ENCODE peak calls at places on chromosomes 6 and 20, in seven cellular contexts. F is K562, W is H1, D is SK-N-SH, K is GM12878, Q is HepG2, E is HCT116. H is an unnamed sample.

GRCh38 chr6:14518515-14519217 is 401.1 kb downstream of the CD83 start:
- DNase-seq in K (no peak), F (no peak), E (no peak), W (no peak), D (peak), Q (no peak), H (no peak)

GRCh38 chr20:50279988-50280850 is 89.6 kb downstream of the CEBPB start:
- DNase-seq in Q (no peak), F (no peak), D (no peak), W (no peak), E (no peak), K (no peak), H (no peak)

GRCh38 chr6:1842334-1842733 is 232.6 kb downstream of the FOXC1 start:
- DNase-seq in E (no peak), Q (no peak), D (no peak), F (no peak), K (no peak), W (no peak), H (no peak)

GRCh38 chr20:53981752-53982437 is 88.5 kb downstream of the BCAS1 start:
- DNase-seq in F (no peak), D (no peak), E (no peak), W (no peak), K (no peak), Q (no peak), H (no peak)

GRCh38 chr6:31114970-31115849 is 610 bp downstream of the PSORS1C1 start:
- DNase-seq in D (no peak), K (no peak), Q (peak), F (no peak), E (peak), W (no peak), H (peak)

GRCh38 chr20:63082308-63082938 is 75.7 kb upstream of the BHLHE23 start:
- DNase-seq in K (no peak), E (no peak), W (peak), Q (peak), F (peak), D (no peak), H (no peak)

GRCh38 chr6:137702791-137703424 is 164.2 kb upstream of the TNFAIP3 start:
- DNase-seq in K (no peak), Q (no peak), E (no peak), W (no peak), D (no peak), F (no peak), H (no peak)

GRCh38 chr6:91864911-91865310 is 1278.0 kb upstream of the MAP3K7 start:
- DNase-seq in K (no peak), E (no peak), D (no peak), F (no peak), Q (no peak), W (no peak), H (no peak)

GRCh38 chr6:7488494-7488893 is 53.0 kb upstream of the DSP start:
- DNase-seq in F (no peak), D (no peak), E (no peak), W (no peak), K (no peak), Q (no peak), H (no peak)

GRCh38 chr20:35621560-35621946 is 5.9 kb downstream of the SPAG4 start:
- DNase-seq in D (no peak), F (no peak), K (no peak), W (no peak), Q (no peak), E (no peak), H (no peak)
- TF ChIP-seq CTCF in D (peak), F (no peak), K (no peak), W (no peak), Q (no peak), E (no peak), H (no peak)

GRCh38 chr20:45410887-45411286 is 2.8 kb downstream of the DBNDD2 start:
- DNase-seq in K (no peak), D (no peak), Q (no peak), W (no peak), E (no peak), F (no peak), H (no peak)
- TF ChIP-seq POLR2AphosphoS5 in K (no peak), D (no peak), Q (no peak), W (no peak), E (no peak), F (no peak), H (no peak)

GRCh38 chr6:21885532-21886089 is 292.1 kb downstream of the SOX4 start:
- DNase-seq in K (no peak), Q (no peak), W (no peak), F (no peak), E (no peak), D (peak), H (peak)
- TF ChIP-seq MAX in K (no peak), Q (no peak), W (no peak), F (no peak), E (no peak), D (peak), H (no peak)

DNA sequence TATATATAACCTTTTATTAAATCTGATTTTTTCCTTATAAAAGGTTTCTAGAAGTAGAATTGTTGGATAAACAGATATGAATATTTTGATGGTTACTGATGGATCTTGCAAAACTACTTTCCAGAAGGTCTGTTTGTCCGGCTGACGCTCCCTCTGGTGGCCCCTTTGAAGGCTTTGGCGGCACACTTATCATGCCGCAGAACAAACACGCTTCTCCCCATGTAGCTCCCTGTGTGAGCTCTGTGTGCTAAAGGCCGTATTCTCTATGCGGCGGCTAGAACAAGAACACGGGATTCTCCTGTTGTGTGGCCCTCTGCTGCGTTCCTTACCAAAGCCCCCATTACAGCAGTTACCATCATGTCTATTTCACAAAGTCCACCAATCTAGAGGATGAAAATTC is 30.0 kb downstream of the PPP1R3G start:
- DNase-seq in K (no peak), D (no peak), F (no peak), E (no peak), W (no peak), Q (peak), H (no peak)
- TF ChIP-seq CTCF in K (no peak), D (peak), F (peak), E (no peak), W (no peak), Q (peak), H (peak)